ENCODE peak calls at places on chromosome 15, in ten cellular contexts. B, Q, A, W, D, M, O, H, I and U are unnamed samples. For H3K27me3, the result is how much of the 10 kb centered on the place peaks cover.

GRCh38 chr15:59649603-59650002 is 7.7 kb downstream of the GTF2A2 start:
- DNase-seq in B (no peak), Q (no peak), A (peak), W (no peak), D (no peak), M (no peak), O (no peak), H (no peak), I (no peak), U (no peak)

GRCh38 chr15:67009576-67010569 is 55.5 kb upstream of the SMAD3 start:
- DNase-seq in B (no peak), Q (no peak), A (no peak), W (no peak), D (no peak), M (no peak), O (no peak), H (no peak), I (no peak), U (no peak)

GRCh38 chr15:80070840-80071239 is 11.4 kb downstream of the ZFAND6 start:
- DNase-seq in B (no peak), Q (no peak), A (peak), W (peak), D (peak), M (no peak), O (no peak), H (no peak), I (no peak), U (no peak)

GRCh38 chr15:52783929-52784798 is 6.0 kb downstream of the ONECUT1 start:
- DNase-seq in B (no peak), Q (no peak), A (no peak), W (peak), D (peak), M (peak), O (no peak), H (peak), I (peak), U (peak)

GRCh38 chr15:69673236-69673881 is 220.7 kb downstream of the RPLP1 start:
- DNase-seq in B (no peak), Q (no peak), A (no peak), W (no peak), D (no peak), M (no peak), O (no peak), H (no peak), I (no peak), U (no peak)

GRCh38 chr15:31111091-31111647 is 9.6 kb upstream of the TRPM1 start:
- DNase-seq in B (no peak), Q (no peak), A (peak), W (no peak), D (peak), M (no peak), O (no peak), H (no peak), I (no peak), U (no peak)

GRCh38 chr15:67884514-67885225 is 44.8 kb upstream of the RNU6-1 start:
- DNase-seq in B (peak), Q (peak), A (peak), W (peak), D (peak), M (peak), O (peak), H (peak), I (peak), U (peak)

GRCh38 chr15:52093539-52094502 is 18.8 kb downstream of the BCL2L10 start:
- DNase-seq in B (peak), Q (no peak), A (peak), W (no peak), D (peak), M (no peak), O (peak), H (no peak), I (no peak), U (no peak)

GRCh38 chr15:35210370-35210769 is 125.3 kb upstream of the NANOGP8 start:
- DNase-seq in B (no peak), Q (no peak), A (no peak), W (no peak), D (no peak), M (no peak), O (no peak), H (no peak), I (no peak), U (no peak)
- H3K27ac ChIP-seq in B (no peak), Q (no peak), A (no peak), W (no peak), D (no peak), M (no peak), O (no peak), H (no peak), I (no peak), U (no peak)

GRCh38 chr15:89404023-89404422 is 69.4 kb upstream of the POLG start:
- DNase-seq in B (no peak), Q (no peak), A (no peak), W (no peak), D (no peak), M (no peak), O (no peak), H (no peak), I (no peak), U (no peak)
- H3K27me3 ChIP-seq in B (under half), Q (under half), A (half or more), W (under half), D (half or more), M (under half), O (under half), H (half or more), I (half or more), U (half or more)

DNA sequence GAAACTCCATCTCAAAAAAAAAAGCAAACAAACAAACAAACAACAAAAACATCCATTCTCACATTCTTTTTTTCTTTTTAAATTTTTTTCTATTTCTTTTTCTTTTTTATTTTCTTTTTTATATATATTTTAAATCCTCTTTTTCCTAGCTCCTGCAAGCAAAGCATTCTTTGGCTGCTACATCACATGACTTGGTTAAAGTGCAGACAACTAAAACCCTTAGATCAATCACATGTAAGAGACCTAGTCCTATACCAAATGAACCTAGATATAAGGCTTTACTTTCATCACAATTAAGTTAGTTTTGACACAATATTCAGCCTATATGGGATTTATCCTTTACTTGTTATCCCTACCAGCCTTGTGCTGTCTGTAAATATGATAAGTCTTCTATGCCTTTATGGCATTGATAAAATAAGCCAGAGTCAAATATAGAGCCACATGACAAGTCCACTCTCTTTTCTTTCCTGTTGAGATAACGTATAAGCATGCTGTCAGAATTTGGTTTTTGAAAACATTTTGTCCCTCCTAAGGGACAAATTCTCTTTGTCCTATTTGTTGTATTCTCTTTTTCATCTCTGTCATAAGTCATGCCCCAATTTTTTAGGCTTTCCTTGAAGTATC is 11.3 kb downstream of the UBR1 start:
- DNase-seq in B (no peak), Q (no peak), A (no peak), W (no peak), D (no peak), M (no peak), O (no peak), H (no peak), I (no peak), U (no peak)
- H3K27ac ChIP-seq in B (no peak), Q (no peak), A (no peak), W (no peak), D (peak), M (no peak), O (no peak), H (no peak), I (peak), U (no peak)

DNA sequence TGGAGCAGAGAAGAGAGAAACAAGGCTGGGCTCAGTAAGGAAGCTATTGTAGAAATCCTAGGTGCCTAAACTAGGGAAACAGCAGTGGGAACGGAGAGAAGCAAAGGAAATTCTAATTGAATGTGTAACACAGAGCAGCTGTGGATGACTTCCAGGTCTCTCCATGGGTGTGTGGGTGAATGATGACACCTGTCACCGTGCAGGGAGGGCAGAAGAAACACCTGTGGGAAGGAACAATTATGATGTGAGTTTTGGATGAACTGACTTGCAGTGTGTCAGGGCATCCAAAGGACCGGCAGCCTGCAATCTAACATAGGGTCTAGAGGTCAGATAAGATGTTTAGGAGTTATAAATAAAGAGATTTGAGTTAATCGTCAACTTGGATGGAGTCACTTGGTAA is 144.2 kb downstream of the RYR3 start:
- DNase-seq in B (no peak), Q (no peak), A (no peak), W (no peak), D (no peak), M (no peak), O (no peak), H (no peak), I (no peak), U (no peak)
- H3K27me3 ChIP-seq in B (under half), Q (under half), A (under half), W (under half), D (under half), M (under half), O (under half), H (under half), I (under half), U (under half)

GRCh38 chr15:76071816-76072215 is 12.0 kb downstream of the TMEM266 start:
- DNase-seq in B (no peak), Q (no peak), A (no peak), W (no peak), D (no peak), M (no peak), O (no peak), H (no peak), I (no peak), U (no peak)
- H3K27ac ChIP-seq in B (no peak), Q (no peak), A (no peak), W (no peak), D (no peak), M (no peak), O (no peak), H (no peak), I (no peak), U (no peak)

GRCh38 chr15:20351448-20351961 is 190.1 kb downstream of the GOLGA6L6 start:
- DNase-seq in B (no peak), Q (no peak), A (no peak), W (no peak), D (no peak), M (no peak), O (no peak), H (peak), I (no peak), U (no peak)

GRCh38 chr15:20356444-20357138 is 185.0 kb downstream of the GOLGA6L6 start:
- DNase-seq in B (peak), Q (peak), A (no peak), W (peak), D (no peak), M (peak), O (peak), H (peak), I (peak), U (peak)

GRCh38 chr15:20352241-20353200 is 189.1 kb downstream of the GOLGA6L6 start:
- DNase-seq in B (no peak), Q (no peak), A (no peak), W (no peak), D (no peak), M (no peak), O (peak), H (peak), I (no peak), U (no peak)

GRCh38 chr15:20355256-20355868 is 186.2 kb downstream of the GOLGA6L6 start:
- DNase-seq in B (no peak), Q (no peak), A (no peak), W (no peak), D (no peak), M (no peak), O (no peak), H (peak), I (no peak), U (no peak)

GRCh38 chr15:20353966-20354883 is 187.4 kb downstream of the GOLGA6L6 start:
- DNase-seq in B (peak), Q (no peak), A (no peak), W (no peak), D (no peak), M (no peak), O (no peak), H (peak), I (no peak), U (no peak)
- H3K27me3 ChIP-seq in B (under half), Q (under half), A (under half), W (under half), D (under half), M (under half), O (under half), H (under half), I (under half), U (under half)

DNA sequence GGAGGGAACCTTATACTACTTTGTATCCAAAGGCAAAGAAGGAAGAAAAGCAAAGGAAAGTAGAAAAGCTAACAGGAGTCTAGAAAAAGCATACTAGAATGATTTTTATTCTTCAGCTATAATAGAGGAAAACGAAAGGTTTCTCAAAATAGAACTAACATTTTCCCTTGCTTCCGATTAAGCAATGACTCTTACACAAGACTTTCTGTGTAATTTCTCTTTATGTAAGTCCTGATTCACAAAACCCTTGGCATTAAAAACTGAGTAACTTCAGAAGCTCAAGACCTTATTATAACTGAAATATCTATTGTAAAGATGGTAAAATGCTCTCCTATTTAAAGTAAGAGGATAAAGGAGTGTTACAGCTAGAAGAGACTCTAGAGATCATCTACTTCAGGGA is 97.4 kb downstream of the DTWD1 start:
- DNase-seq in B (no peak), Q (no peak), A (peak), W (no peak), D (peak), M (no peak), O (no peak), H (no peak), I (no peak), U (no peak)
- H3K27ac ChIP-seq in B (peak), Q (no peak), A (peak), W (no peak), D (no peak), M (peak), O (peak), H (peak), I (no peak), U (no peak)

DNA sequence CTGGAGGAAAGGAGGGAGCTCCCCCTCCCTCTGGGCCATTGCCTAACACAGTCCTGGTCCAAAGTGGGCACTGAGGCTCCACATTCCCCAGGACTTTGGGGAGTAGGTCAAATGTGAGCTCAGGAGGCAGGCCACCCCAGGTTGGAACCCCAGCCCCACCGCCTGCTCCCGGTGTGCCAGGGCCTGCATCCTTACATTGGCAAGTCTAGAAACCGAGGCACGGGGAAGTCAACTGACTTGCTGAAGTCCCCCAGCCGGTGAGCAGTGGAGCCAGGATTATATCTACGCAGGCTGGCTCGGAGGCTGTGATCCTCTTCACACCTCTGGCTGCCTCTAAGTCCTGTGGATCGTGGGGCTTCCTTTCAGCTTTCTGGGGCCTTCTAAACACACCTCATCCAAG is 48.7 kb downstream of the RHCG start:
- DNase-seq in B (no peak), Q (no peak), A (no peak), W (no peak), D (no peak), M (no peak), O (no peak), H (no peak), I (no peak), U (no peak)
- H3K27me3 ChIP-seq in B (under half), Q (under half), A (half or more), W (under half), D (under half), M (under half), O (under half), H (under half), I (under half), U (under half)

DNA sequence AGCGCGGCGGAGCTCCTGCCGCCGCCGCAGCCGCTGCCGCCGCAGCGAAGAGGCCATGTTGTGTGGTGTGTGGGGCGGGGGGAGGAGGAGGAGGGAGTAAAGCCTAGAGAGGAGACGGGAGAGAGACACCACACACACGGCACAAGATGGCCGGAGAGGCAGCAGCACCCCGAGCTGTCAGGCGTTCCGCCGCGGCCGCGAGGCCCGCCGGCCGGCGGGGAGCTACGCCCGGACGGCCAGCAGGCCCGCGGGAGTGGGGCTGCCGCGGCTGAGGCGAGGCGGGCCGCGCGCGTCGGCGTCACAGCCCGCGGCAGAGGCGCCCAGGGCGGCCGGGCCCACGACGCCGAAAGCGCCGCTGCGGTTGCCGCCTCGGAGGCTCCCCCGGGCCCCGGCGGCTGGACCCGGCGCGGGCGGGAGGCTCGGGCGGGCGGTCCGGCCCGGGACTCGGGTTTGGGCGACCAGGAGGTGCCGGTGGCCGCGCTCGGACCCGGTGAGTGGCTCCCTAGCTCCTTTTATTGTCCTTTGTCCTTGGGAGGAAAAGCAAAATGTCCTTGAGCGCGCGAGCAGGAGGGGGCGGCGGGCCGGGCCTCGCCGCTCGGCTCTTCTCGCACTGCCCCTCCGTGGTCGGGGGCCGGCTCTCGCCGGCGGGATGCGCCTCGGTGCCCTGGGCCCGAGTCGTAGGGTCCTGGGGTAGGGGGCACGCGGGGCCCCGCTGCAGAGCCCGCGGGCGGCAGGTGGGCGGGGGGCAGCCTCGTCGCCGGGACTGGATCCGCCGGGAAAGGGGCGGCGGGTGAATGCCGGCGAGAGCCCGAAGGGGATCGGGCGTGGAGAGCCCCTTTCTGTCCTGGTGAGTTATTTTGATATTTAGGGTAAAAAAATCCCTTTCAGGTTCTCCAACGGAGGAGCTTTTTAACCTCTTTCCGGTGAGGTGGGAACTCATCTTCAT is 17.2 kb upstream of the CHD2 start:
- DNase-seq in B (peak), Q (no peak), A (no peak), W (peak), D (peak), M (peak), O (no peak), H (peak), I (no peak), U (peak)
- H3K27ac ChIP-seq in B (peak), Q (peak), A (peak), W (peak), D (peak), M (peak), O (peak), H (peak), I (peak), U (peak)